ENCODE peak calls at places on chromosomes 4 and X, in seven cellular contexts. P, M, A, I, X, R and F are unnamed samples.

GRCh38 chr4:38641796-38642195 is 22.2 kb upstream of the KLF3 start:
- DNase-seq in P (no peak), M (peak), A (no peak), I (no peak), X (no peak), R (no peak), F (no peak)

GRCh38 chr4:98746530-98746929 is 88.1 kb upstream of the TSPAN5 start:
- DNase-seq in P (no peak), M (peak), A (no peak), I (no peak), X (no peak), R (no peak), F (no peak)

GRCh38 chr4:7015383-7016035 is 27.7 kb upstream of the TADA2B start:
- DNase-seq in P (no peak), M (no peak), A (no peak), I (no peak), X (no peak), R (no peak), F (no peak)

GRCh38 chr4:38330321-38330720 is 333.7 kb upstream of the KLF3 start:
- DNase-seq in P (no peak), M (no peak), A (no peak), I (no peak), X (no peak), R (no peak), F (no peak)

GRCh38 chr4:37685211-37685725 is 908 bp downstream of the RELL1 start:
- DNase-seq in P (no peak), M (peak), A (peak), I (no peak), X (peak), R (peak), F (no peak)

GRCh38 chrX:132853040-132853439 is 105.4 kb downstream of the HS6ST2 start:
- DNase-seq in P (no peak), M (peak), A (no peak), I (no peak), X (no peak), R (no peak), F (no peak)

GRCh38 chr4:7427326-7428260 is 7.1 kb downstream of the PSAPL1 start:
- DNase-seq in P (no peak), M (no peak), A (no peak), I (peak), X (no peak), R (no peak), F (no peak)

GRCh38 chr4:134070174-134070573 is 131.4 kb downstream of the PABPC4L start:
- DNase-seq in P (no peak), M (no peak), A (no peak), I (no peak), X (no peak), R (no peak), F (no peak)

GRCh38 chrX:41720125-41720780 is 3.7 kb upstream of the GPR82 start:
- DNase-seq in P (no peak), M (peak), A (peak), I (no peak), X (no peak), R (no peak), F (no peak)

GRCh38 chrX:151727346-151727745 is 7.2 kb upstream of the CNGA2 start:
- DNase-seq in P (no peak), M (no peak), A (no peak), I (no peak), X (no peak), R (no peak), F (no peak)

GRCh38 chr4:6732441-6733357 is 16.7 kb downstream of the BLOC1S4 start:
- DNase-seq in P (peak), M (peak), A (no peak), I (peak), X (peak), R (peak), F (peak)

GRCh38 chr4:107252621-107253020 is 216.5 kb upstream of the DKK2 start:
- DNase-seq in P (no peak), M (no peak), A (no peak), I (no peak), X (no peak), R (no peak), F (no peak)

GRCh38 chr4:169485791-169486742 is 126.3 kb downstream of the NEK1 start:
- DNase-seq in P (no peak), M (peak), A (no peak), I (peak), X (peak), R (no peak), F (no peak)

GRCh38 chr4:178689926-178690325 is 1247.7 kb upstream of the AGA start:
- DNase-seq in P (no peak), M (no peak), A (no peak), I (no peak), X (no peak), R (no peak), F (no peak)

GRCh38 chr4:145481164-145481941 is at the start of gene SMAD1:
- DNase-seq in P (peak), M (peak), A (no peak), I (peak), X (peak), R (peak), F (peak)

GRCh38 chr4:3261411-3262207 is 12.7 kb downstream of the MSANTD1 start:
- DNase-seq in P (no peak), M (no peak), A (no peak), I (no peak), X (no peak), R (no peak), F (no peak)

GRCh38 chrX:38089173-38089982 is 83.0 kb downstream of the SYTL5 start:
- DNase-seq in P (no peak), M (peak), A (no peak), I (no peak), X (no peak), R (no peak), F (no peak)

GRCh38 chr4:155122382-155122781 is 86.1 kb upstream of the NPY2R start:
- DNase-seq in P (no peak), M (no peak), A (no peak), I (no peak), X (no peak), R (no peak), F (no peak)

GRCh38 chrX:150572206-150572605 is 3.8 kb downstream of the MTM1 start:
- DNase-seq in P (no peak), M (peak), A (no peak), I (no peak), X (no peak), R (no peak), F (no peak)

GRCh38 chrX:116824785-116825184 is 362.0 kb upstream of the CT83 start:
- DNase-seq in P (no peak), M (no peak), A (no peak), I (no peak), X (no peak), R (no peak), F (no peak)

GRCh38 chr4:2006956-2007653 is 1.7 kb downstream of the NELFA start:
- DNase-seq in P (no peak), M (no peak), A (no peak), I (no peak), X (no peak), R (no peak), F (no peak)

GRCh38 chr4:48642421-48643144 is 137.5 kb downstream of the FRYL start:
- DNase-seq in P (no peak), M (no peak), A (no peak), I (no peak), X (no peak), R (no peak), F (no peak)

GRCh38 chr4:11424000-11424399 is 4.7 kb downstream of the HS3ST1 start:
- DNase-seq in P (no peak), M (peak), A (no peak), I (no peak), X (no peak), R (no peak), F (no peak)

DNA sequence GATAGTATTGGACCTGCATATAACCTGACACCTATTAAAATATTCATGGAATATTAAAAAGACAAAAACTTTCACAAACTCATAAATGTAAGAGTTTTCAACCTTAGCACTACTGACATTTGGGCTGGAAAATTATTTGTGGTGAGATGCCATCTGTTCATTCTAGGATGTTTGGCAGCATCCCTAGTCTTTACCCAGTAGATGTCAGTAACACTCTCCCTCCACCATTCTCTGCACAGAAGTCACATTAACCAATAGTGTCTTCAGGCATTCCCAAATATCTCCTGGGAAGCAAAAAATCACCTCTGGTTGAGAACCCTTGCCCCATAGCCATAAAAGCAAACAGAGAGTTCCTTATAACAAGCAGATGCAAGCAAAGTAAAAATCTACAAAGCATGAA is 41.4 kb upstream of the NDST4 start:
- DNase-seq in P (no peak), M (peak), A (no peak), I (no peak), X (peak), R (peak), F (no peak)
- TF ChIP-seq CTCF in P (no peak), M (peak), A (no peak), I (no peak), X (peak), R (peak), F (no peak)

GRCh38 chr4:42331040-42331439 is 66.2 kb upstream of the SHISA3 start:
- DNase-seq in P (no peak), M (no peak), A (no peak), I (no peak), X (no peak), R (no peak), F (no peak)
- TF ChIP-seq CTCF in P (no peak), M (no peak), A (no peak), I (no peak), X (no peak), R (no peak), F (no peak)

GRCh38 chr4:112075129-112075753 is 70.0 kb upstream of the FAM241A start:
- DNase-seq in P (no peak), M (peak), A (no peak), I (peak), X (no peak), R (peak), F (no peak)
- TF ChIP-seq CTCF in P (peak), M (peak), A (peak), I (peak), X (peak), R (peak), F (peak)

DNA sequence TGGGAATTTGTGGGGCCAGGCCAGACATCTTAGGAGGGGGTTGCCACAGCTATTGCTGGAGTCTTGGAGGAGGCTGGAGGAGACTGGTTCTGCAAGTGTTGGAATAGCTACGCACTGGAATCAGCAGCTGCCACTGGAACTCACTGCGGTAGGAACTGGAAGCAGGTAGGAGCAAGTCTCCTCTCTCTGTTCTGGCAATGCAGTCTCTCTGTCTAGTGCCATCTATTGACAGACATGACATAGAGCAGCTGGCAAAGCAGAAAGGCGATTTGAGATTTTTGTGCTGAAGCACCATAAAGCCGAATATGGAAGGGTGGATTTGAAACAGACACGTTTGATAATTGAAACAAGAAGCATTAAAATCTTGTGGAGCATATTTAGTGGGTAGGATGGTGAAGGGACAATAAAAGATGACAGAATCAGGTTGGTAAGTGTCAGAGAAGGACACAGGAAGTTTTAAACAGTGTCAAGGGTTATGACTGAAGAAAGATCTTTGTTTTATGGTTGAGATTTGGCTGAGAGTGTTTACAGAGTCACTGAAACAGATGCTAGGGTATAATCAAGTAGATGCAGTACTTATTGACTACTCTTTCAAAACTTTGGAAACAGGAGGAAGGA is 23.5 kb upstream of the SYNPO2 start:
- DNase-seq in P (no peak), M (peak), A (no peak), I (peak), X (no peak), R (no peak), F (no peak)
- TF ChIP-seq CTCF in P (peak), M (peak), A (peak), I (peak), X (peak), R (peak), F (peak)

GRCh38 chrX:123834116-123834515 is 25.7 kb upstream of the XIAP start:
- DNase-seq in P (no peak), M (no peak), A (no peak), I (no peak), X (no peak), R (no peak), F (no peak)

GRCh38 chrX:123830309-123830708 is 29.5 kb upstream of the XIAP start:
- DNase-seq in P (no peak), M (peak), A (no peak), I (peak), X (peak), R (peak), F (no peak)

GRCh38 chrX:123833387-123833786 is 26.5 kb upstream of the XIAP start:
- DNase-seq in P (no peak), M (peak), A (peak), I (peak), X (no peak), R (no peak), F (no peak)

GRCh38 chrX:123835661-123836371 is 24.0 kb upstream of the XIAP start:
- DNase-seq in P (no peak), M (peak), A (no peak), I (peak), X (no peak), R (no peak), F (no peak)
- TF ChIP-seq CTCF in P (no peak), M (peak), A (no peak), I (no peak), X (no peak), R (no peak), F (no peak)

DNA sequence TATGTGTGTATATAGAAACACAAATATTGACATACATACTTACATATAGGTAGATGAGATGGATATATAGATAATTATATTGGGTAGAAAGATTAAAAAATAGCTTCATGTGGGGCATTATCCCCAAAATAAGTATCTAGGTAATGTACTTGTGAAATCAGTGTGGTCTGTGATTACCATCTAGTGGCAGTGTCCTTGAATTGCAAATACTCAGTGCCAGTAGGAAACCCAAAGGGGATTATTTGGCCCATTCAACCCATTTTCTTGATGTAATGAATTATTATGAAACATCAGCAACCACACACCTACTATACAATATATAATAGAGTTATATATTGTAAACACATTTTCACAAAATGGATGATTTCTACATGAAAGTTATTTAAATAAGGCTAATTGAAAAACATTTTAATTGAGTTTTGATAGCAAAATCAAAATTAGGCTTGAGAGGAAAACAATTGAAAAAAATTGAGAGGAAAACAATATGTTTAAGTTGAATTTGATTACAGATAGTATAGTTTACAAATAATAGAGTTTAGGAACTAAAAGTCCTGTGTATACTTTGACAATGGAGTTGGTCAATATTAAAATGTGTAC is 389.4 kb downstream of the GALNTL6 start:
- DNase-seq in P (no peak), M (peak), A (no peak), I (no peak), X (no peak), R (no peak), F (no peak)
- TF ChIP-seq CTCF in P (no peak), M (peak), A (no peak), I (peak), X (peak), R (peak), F (peak)

GRCh38 chrX:102847362-102847761 is 89.7 kb upstream of the RAB40AL start:
- DNase-seq in P (no peak), M (no peak), A (no peak), I (no peak), X (no peak), R (no peak), F (no peak)
- TF ChIP-seq CTCF in P (no peak), M (no peak), A (no peak), I (no peak), X (no peak), R (no peak), F (no peak)

DNA sequence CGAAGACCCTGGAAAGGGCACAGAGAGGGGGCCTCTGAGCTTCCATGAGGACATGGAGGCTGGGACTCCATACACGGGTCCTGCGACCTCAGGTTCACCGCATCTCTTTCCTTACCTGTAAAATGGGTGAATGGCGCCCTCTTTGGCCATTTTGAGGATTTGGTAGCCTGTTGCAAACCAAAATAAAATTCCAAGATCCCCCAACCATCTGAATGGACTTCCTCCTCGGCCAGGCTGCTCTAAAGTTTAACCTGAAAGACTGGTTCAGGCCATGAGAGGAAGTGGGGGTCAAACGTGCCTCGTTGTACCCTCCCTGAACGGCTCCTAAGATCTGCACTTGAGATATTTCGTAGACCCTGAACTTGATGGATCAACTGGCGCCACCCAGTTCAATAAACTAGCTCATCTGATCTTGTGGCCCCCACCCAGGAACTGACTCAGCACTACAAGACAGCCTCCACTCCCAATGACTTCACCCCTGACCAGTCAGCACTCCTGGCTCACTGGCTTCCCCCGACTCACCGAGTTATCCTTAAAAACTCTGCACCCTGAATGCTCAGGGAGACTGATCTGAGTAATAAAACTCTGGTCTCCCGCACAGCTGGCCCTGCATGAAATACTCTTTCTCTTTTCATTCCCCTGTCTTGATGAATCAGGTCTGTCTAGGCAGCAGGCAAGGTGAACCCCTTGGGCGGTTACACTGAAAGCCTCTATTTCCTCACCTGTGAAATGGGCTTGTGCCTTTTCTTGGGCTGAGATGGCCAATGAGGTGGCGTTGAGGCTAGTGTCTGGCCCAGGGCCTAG is 32.9 kb upstream of the GPR78 start:
- DNase-seq in P (no peak), M (peak), A (no peak), I (peak), X (no peak), R (no peak), F (no peak)
- TF ChIP-seq CTCF in P (no peak), M (no peak), A (no peak), I (peak), X (peak), R (peak), F (peak)

GRCh38 chr4:160808174-160808573 is 1355.6 kb downstream of the FSTL5 start:
- DNase-seq in P (no peak), M (no peak), A (no peak), I (no peak), X (no peak), R (no peak), F (no peak)

GRCh38 chr4:160809576-160809975 is 1354.2 kb downstream of the FSTL5 start:
- DNase-seq in P (no peak), M (no peak), A (no peak), I (no peak), X (no peak), R (no peak), F (no peak)

GRCh38 chr4:160810415-160810814 is 1353.4 kb downstream of the FSTL5 start:
- DNase-seq in P (no peak), M (no peak), A (no peak), I (no peak), X (no peak), R (no peak), F (no peak)

DNA sequence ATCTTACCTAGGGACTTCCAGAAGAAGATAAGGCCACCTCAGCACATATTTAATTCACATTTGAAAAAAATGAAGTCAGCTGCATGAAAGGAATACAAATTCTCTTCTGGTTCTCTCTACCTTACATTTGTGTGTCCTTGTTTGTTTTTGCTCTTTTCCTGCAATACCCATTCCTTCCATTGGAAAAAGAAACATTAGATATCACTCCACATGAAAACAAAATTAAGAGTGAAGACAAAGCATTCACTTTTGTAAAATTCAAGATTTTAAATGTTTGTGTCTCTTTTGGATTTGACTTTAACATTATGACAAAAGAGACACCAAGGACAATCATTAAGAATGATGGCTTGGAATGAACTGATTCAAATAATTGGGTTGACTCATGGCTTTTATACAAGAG is 1351.8 kb downstream of the FSTL5 start:
- DNase-seq in P (no peak), M (no peak), A (no peak), I (no peak), X (no peak), R (no peak), F (no peak)
- TF ChIP-seq CTCF in P (no peak), M (no peak), A (no peak), I (no peak), X (no peak), R (no peak), F (no peak)